ENCODE peak calls at places on chromosomes 7 and 10, in five cellular contexts. W is thoracic aorta, I is progenitor cell of endocrine pancreas, E is MCF 10A, C is hepatocyte. Z is an unnamed sample.

GRCh38 chr7:94160719-94161435 is 156.7 kb upstream of the BET1 start:
- DNase-seq in W (no peak), I (no peak), E (no peak), C (no peak), Z (no peak)

GRCh38 chr10:102657984-102658724 is 13.9 kb downstream of the TRIM8 start:
- DNase-seq in W (no peak), I (no peak), E (no peak), C (no peak), Z (no peak)

GRCh38 chr7:75885011-75885410 is 6.2 kb downstream of the RHBDD2 start:
- DNase-seq in W (no peak), I (no peak), E (no peak), C (no peak), Z (no peak)

GRCh38 chr10:59333731-59334130 is 28.6 kb downstream of the FAM13C start:
- DNase-seq in W (no peak), I (no peak), E (no peak), C (no peak), Z (no peak)

GRCh38 chr7:4634166-4634565 is 47.9 kb upstream of the FOXK1 start:
- DNase-seq in W (no peak), I (no peak), E (peak; percentile 53), C (no peak), Z (no peak)

GRCh38 chr10:48659790-48660189 is 24.9 kb upstream of the WDFY4 start:
- DNase-seq in W (no peak), I (no peak), E (no peak), C (no peak), Z (no peak)

GRCh38 chr7:15916666-15917388 is 230.3 kb upstream of the MEOX2 start:
- DNase-seq in W (no peak), I (no peak), E (no peak), C (no peak), Z (no peak)

GRCh38 chr10:52318822-52319464 is 4.9 kb downstream of the DKK1 start:
- DNase-seq in W (no peak), I (no peak), E (peak; percentile 89), C (peak; percentile 43), Z (no peak)

GRCh38 chr7:140342732-140343514 is 55.4 kb downstream of the SLC37A3 start:
- DNase-seq in W (no peak), I (peak; percentile 15), E (peak; percentile 25), C (peak; percentile 30), Z (no peak)

GRCh38 chr10:122140941-122141623 is 130.0 kb upstream of the BTBD16 start:
- DNase-seq in W (peak; percentile 94), I (no peak), E (peak; percentile 98), C (peak; percentile 73), Z (no peak)

GRCh38 chr10:90695915-90696676 is 161.7 kb downstream of the HTR7 start:
- DNase-seq in W (no peak), I (no peak), E (no peak), C (no peak), Z (no peak)

GRCh38 chr7:136923111-136923510 is 54.7 kb downstream of the CHRM2 start:
- DNase-seq in W (no peak), I (no peak), E (no peak), C (no peak), Z (no peak)

GRCh38 chr7:41134242-41134872 is 568.5 kb downstream of the INHBA start:
- DNase-seq in W (no peak), I (no peak), E (peak; percentile 30), C (no peak), Z (no peak)

GRCh38 chr10:88493676-88494483 is 89.2 kb downstream of the RNLS start:
- DNase-seq in W (no peak), I (no peak), E (no peak), C (no peak), Z (no peak)

GRCh38 chr10:74988787-74989574 is 122.5 kb upstream of the SAMD8 start:
- DNase-seq in W (no peak), I (no peak), E (no peak), C (no peak), Z (no peak)

GRCh38 chr10:120505866-120506265 is 48.8 kb downstream of the PLPP4 start:
- DNase-seq in W (no peak), I (no peak), E (peak; percentile 64), C (no peak), Z (no peak)

GRCh38 chr10:100829103-100829870 is 83.5 kb upstream of the SLF2 start:
- DNase-seq in W (no peak), I (no peak), E (no peak), C (no peak), Z (no peak)

GRCh38 chr7:37488163-37488759 is 39.6 kb upstream of the ELMO1 start:
- DNase-seq in W (no peak), I (no peak), E (peak; percentile 51), C (no peak), Z (no peak)

GRCh38 chr10:34121974-34122282 is 693.2 kb downstream of the PARD3 start:
- DNase-seq in W (no peak), I (no peak), E (no peak), C (no peak), Z (no peak)

GRCh38 chr7:9983048-9983447 is 990.6 kb upstream of the PHF14 start:
- DNase-seq in W (no peak), I (no peak), E (no peak), C (no peak), Z (no peak)

GRCh38 chr7:30157217-30157616 is 22.4 kb downstream of the MTURN start:
- DNase-seq in W (no peak), I (no peak), E (no peak), C (no peak), Z (no peak)

GRCh38 chr7:139830292-139830691 is 1.2 kb downstream of the TBXAS1 start:
- DNase-seq in W (no peak), I (no peak), E (no peak), C (no peak), Z (no peak)

GRCh38 chr10:83538047-83538446 is 601.3 kb upstream of the GHITM start:
- DNase-seq in W (no peak), I (no peak), E (no peak), C (no peak), Z (no peak)

GRCh38 chr7:151927011-151927410 is 29.2 kb upstream of the GALNTL5 start:
- DNase-seq in W (no peak), I (no peak), E (no peak), C (no peak), Z (no peak)

GRCh38 chr7:869348-869747 is 7.0 kb upstream of the GET4 start:
- DNase-seq in W (no peak), I (no peak), E (no peak), C (no peak), Z (no peak)

GRCh38 chr10:95331596-95332130 is 40.9 kb upstream of the PDLIM1 start:
- DNase-seq in W (no peak), I (no peak), E (no peak), C (no peak), Z (no peak)

GRCh38 chr7:83861876-83862275 is 212.9 kb upstream of the SEMA3E start:
- DNase-seq in W (no peak), I (no peak), E (no peak), C (no peak), Z (no peak)

GRCh38 chr10:35696888-35697287 is 54.8 kb upstream of the FZD8 start:
- DNase-seq in W (no peak), I (no peak), E (no peak), C (no peak), Z (no peak)

GRCh38 chr7:12674861-12675260 is 12.6 kb upstream of the ARL4A start:
- DNase-seq in W (no peak), I (no peak), E (peak; percentile 71), C (peak; percentile 46), Z (no peak)

GRCh38 chr10:60336901-60337630 is 52.6 kb downstream of the ANK3 start:
- DNase-seq in W (no peak), I (no peak), E (no peak), C (no peak), Z (no peak)

GRCh38 chr10:60338002-60338564 is 51.6 kb downstream of the ANK3 start:
- DNase-seq in W (no peak), I (no peak), E (no peak), C (no peak), Z (no peak)

GRCh38 chr10:60334991-60335390 is 54.7 kb downstream of the ANK3 start:
- DNase-seq in W (no peak), I (no peak), E (no peak), C (no peak), Z (no peak)

GRCh38 chr10:60331886-60332285 is 57.8 kb downstream of the ANK3 start:
- DNase-seq in W (no peak), I (no peak), E (no peak), C (no peak), Z (no peak)

DNA sequence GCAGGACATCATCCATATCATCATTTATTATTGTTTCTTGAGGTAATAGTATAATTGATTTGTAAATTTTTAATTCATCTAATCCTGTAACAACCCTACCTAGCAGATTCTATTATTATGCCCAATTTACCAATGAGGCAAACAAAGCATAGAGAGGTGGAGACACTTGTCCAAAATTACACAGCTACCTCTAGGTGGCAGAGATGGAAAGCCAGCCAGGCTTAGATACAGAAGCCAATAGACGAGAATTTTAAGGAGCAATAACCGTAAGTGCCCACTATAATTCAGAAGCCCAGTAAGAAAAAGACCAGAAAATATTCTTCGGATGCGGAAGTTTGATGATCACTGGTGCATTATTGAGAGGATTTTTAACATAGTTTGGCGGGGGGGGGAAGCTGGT is 54.0 kb downstream of the ANK3 start:
- DNase-seq in W (no peak), I (no peak), E (peak; percentile 47), C (no peak), Z (no peak)
- TF ChIP-seq CTCF in W (no peak), I (no peak), E (peak; percentile 36), C (no peak), Z (no peak)

GRCh38 chr10:71711052-71711623 is 8.4 kb downstream of the C10orf105 start:
- DNase-seq in W (no peak), I (no peak), E (peak; percentile 54), C (no peak), Z (no peak)
- TF ChIP-seq CTCF in W (no peak), I (no peak), E (no peak), C (no peak), Z (no peak)

DNA sequence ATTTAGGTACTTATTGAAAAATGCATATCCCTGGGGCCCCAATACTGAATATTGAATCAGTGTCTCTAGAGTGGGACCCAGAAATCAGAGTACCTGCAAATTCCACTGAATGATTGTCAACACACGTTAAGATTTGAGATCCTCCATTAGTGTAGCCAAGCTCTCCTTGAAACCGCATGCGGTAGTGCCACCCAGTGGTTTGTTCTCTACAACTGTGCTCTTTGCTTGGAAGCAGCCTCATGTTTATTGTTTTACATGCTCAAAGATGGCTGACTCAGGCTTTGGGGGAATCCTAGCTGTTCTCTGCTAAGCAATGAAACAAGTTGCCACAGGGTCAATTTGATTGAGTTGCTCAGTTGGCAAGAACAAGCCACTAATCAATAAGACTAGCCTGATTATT is 340.2 kb upstream of the CELF2 start:
- DNase-seq in W (no peak), I (peak; percentile 14), E (peak; percentile 80), C (peak; percentile 72), Z (peak; percentile 57)
- TF ChIP-seq CTCF in W (peak; percentile 53), I (peak; percentile 63), E (peak; percentile 67), C (peak; percentile 61), Z (peak; percentile 34)

GRCh38 chr7:127253289-127254162 is 785 bp upstream of the GRM8 start:
- DNase-seq in W (peak; percentile 9), I (peak; percentile 74), E (peak; percentile 47), C (peak; percentile 83), Z (peak; percentile 40)

GRCh38 chr7:127252736-127253288 is at the start of gene GRM8:
- DNase-seq in W (peak; percentile 10), I (peak; percentile 45), E (no peak), C (peak; percentile 61), Z (peak; percentile 62)

GRCh38 chr7:127256326-127256725 is 3.6 kb upstream of the GRM8 start:
- DNase-seq in W (no peak), I (no peak), E (no peak), C (no peak), Z (no peak)

GRCh38 chr7:127252380-127252718 is 392 bp downstream of the GRM8 start:
- DNase-seq in W (no peak), I (no peak), E (no peak), C (no peak), Z (no peak)

GRCh38 chr7:127254163-127254684 is 1.5 kb upstream of the GRM8 start:
- DNase-seq in W (no peak), I (no peak), E (no peak), C (no peak), Z (no peak)
- TF ChIP-seq CTCF in W (peak; percentile 4), I (no peak), E (no peak), C (no peak), Z (peak; percentile 41)

Z was measured in mesothelial cell of epicardium.